ENCODE peak calls at places on chromosomes 12 and 14, in eight cellular contexts. P is activated CD8-positive, alpha-beta memory T cell treated with anti-CD3 and anti-CD28 coated beads for 24 hours; Q is NCI-H510A; K is tibial nerve; U is hippocampal formation; V is iPS DF 6.9; X is activated CD4-positive, alpha-beta T cell treated with anti-CD3 and anti-CD28 coated beads, Interleukin-2, amount 50 U/mL, for 4 hours; Y is DMS153. D is an unnamed sample.
A peak's percentile ranks its signal among the peaks of the same experiment; 100 is the strongest.

GRCh38 chr12:96368233-96368632 is 32.0 kb downstream of the CDK17 start:
- DNase-seq in X (no peak), Q (peak; percentile 26), P (no peak), K (no peak), V (no peak), U (peak; percentile 49), Y (no peak), D (no peak)

GRCh38 chr12:79883216-79883615 is 51.7 kb downstream of the PPP1R12A start:
- DNase-seq in K (no peak), Y (no peak), U (no peak), V (no peak), P (no peak), Q (no peak), X (no peak), D (no peak)

GRCh38 chr12:11959117-11959823 is 111.5 kb upstream of the BCL2L14 start:
- DNase-seq in Q (no peak), P (no peak), U (no peak), V (no peak), Y (no peak), X (no peak), K (no peak), D (no peak)

GRCh38 chr12:80313184-80313583 is 130.9 kb upstream of the PTPRQ start:
- DNase-seq in Y (no peak), Q (no peak), V (no peak), U (no peak), K (no peak), P (no peak), X (no peak), D (no peak)

GRCh38 chr12:111368684-111369495 is at the start of gene PHETA1:
- DNase-seq in V (peak; percentile 60), Q (peak; percentile 84), X (peak; percentile 69), P (peak; percentile 92), K (peak; percentile 88), Y (peak; percentile 69), U (peak; percentile 92), D (peak; percentile 90)

GRCh38 chr12:27653661-27654060 is 42.6 kb upstream of the REP15 start:
- DNase-seq in Y (no peak), X (no peak), K (no peak), P (no peak), U (no peak), Q (no peak), V (no peak), D (no peak)

GRCh38 chr12:119328111-119328510 is 6.4 kb upstream of the CCDC60 start:
- DNase-seq in X (no peak), P (no peak), K (no peak), V (peak; percentile 54), Q (peak; percentile 2), U (no peak), Y (no peak), D (no peak)

GRCh38 chr14:70064111-70064885 is 124.5 kb downstream of the SLC8A3 start:
- DNase-seq in Y (no peak), X (no peak), V (no peak), U (no peak), P (no peak), Q (no peak), K (no peak), D (no peak)

GRCh38 chr14:105419305-105420091 is at the start of gene MTA1:
- DNase-seq in Y (no peak), V (no peak), K (no peak), X (peak; percentile 26), P (peak; percentile 80), U (no peak), Q (peak; percentile 33), D (no peak)

GRCh38 chr12:12357697-12358476 is 1.0 kb downstream of the BORCS5 start:
- DNase-seq in Q (no peak), P (no peak), X (no peak), V (no peak), Y (no peak), K (no peak), U (no peak), D (no peak)

GRCh38 chr12:45349911-45350310 is 134.0 kb downstream of the ANO6 start:
- DNase-seq in U (no peak), Q (no peak), X (no peak), P (no peak), V (no peak), Y (no peak), K (no peak), D (no peak)

GRCh38 chr12:1822699-1823098 is 2.3 kb downstream of the LRTM2 start:
- DNase-seq in X (no peak), V (no peak), K (no peak), P (no peak), U (no peak), Y (no peak), Q (no peak), D (no peak)

GRCh38 chr12:71755146-71755892 is 656 bp downstream of the RAB21 start:
- DNase-seq in Q (no peak), U (peak; percentile 40), K (no peak), X (peak; percentile 50), P (peak; percentile 85), Y (no peak), V (no peak), D (no peak)

GRCh38 chr12:111078731-111079130 is 158.4 kb upstream of the MYL2 start:
- DNase-seq in V (no peak), K (no peak), U (no peak), Q (no peak), Y (no peak), P (no peak), X (no peak), D (no peak)

GRCh38 chr14:89921896-89922548 is 32.5 kb downstream of the EFCAB11 start:
- DNase-seq in K (no peak), P (no peak), X (no peak), Y (no peak), V (no peak), U (no peak), Q (no peak), D (peak; percentile 34)

GRCh38 chr14:75431827-75432226 is 4.0 kb downstream of the JDP2 start:
- DNase-seq in Q (no peak), V (no peak), U (no peak), X (no peak), K (no peak), P (no peak), Y (no peak), D (no peak)

GRCh38 chr14:101064718-101065117 is 161.2 kb upstream of the RTL1 start:
- DNase-seq in V (no peak), Y (no peak), U (no peak), Q (no peak), K (peak; percentile 3), P (no peak), X (no peak), D (no peak)

D was measured in hypothalamus.